ENCODE peak calls at places on chromosomes 16 and 17, in six cellular contexts. O, Z, T, P, G and V are unnamed samples.

GRCh38 chr17:48470388-48471034 is 40.5 kb upstream of the SKAP1 start:
- DNase-seq in G (no peak), T (peak), O (no peak), P (no peak), Z (no peak), V (no peak)

GRCh38 chr17:9575381-9576072 is at the start of gene STX8:
- DNase-seq in O (peak), P (peak), G (peak), T (peak), Z (peak), V (peak)

GRCh38 chr17:1561420-1562177 is 993 bp downstream of the PITPNA start:
- DNase-seq in Z (no peak), P (peak), G (peak), O (peak), T (peak), V (no peak)

GRCh38 chr17:36133629-36134259 is 30.1 kb downstream of the CCL4 start:
- DNase-seq in O (no peak), P (no peak), Z (no peak), T (peak), G (peak), V (no peak)

GRCh38 chr17:16943032-16943352 is 28.9 kb downstream of the TNFRSF13B start:
- DNase-seq in O (no peak), Z (peak), T (no peak), G (no peak), P (no peak), V (no peak)

GRCh38 chr17:51435641-51436091 is 175.3 kb downstream of the UTP18 start:
- DNase-seq in G (peak), P (peak), Z (no peak), T (peak), O (no peak), V (no peak)

GRCh38 chr16:21626659-21627277 is 25.6 kb downstream of the IGSF6 start:
- DNase-seq in O (no peak), T (peak), G (peak), Z (no peak), P (no peak), V (peak)

GRCh38 chr16:10121496-10121895 is 60.7 kb downstream of the GRIN2A start:
- DNase-seq in O (no peak), Z (no peak), G (peak), T (no peak), P (no peak), V (no peak)

GRCh38 chr17:44901323-44901965 is 2.2 kb upstream of the EFTUD2 start:
- DNase-seq in P (no peak), O (no peak), Z (peak), T (peak), G (peak), V (no peak)

GRCh38 chr17:45824475-45824874 is 20.2 kb upstream of the SPPL2C start:
- DNase-seq in P (no peak), Z (no peak), O (no peak), T (no peak), G (no peak), V (no peak)

GRCh38 chr17:80845863-80846671 is 145.6 kb upstream of the CHMP6 start:
- DNase-seq in O (no peak), Z (no peak), P (no peak), T (no peak), G (no peak), V (no peak)

GRCh38 chr17:17406225-17406624 is 70.6 kb upstream of the MED9 start:
- DNase-seq in O (no peak), G (no peak), P (no peak), T (no peak), Z (no peak), V (no peak)

GRCh38 chr16:68344252-68344651 is 33.4 kb downstream of the PRMT7 start:
- DNase-seq in P (no peak), Z (no peak), O (no peak), T (no peak), G (no peak), V (no peak)

GRCh38 chr17:47810200-47810821 is 11.3 kb downstream of the OSBPL7 start:
- DNase-seq in O (peak), P (no peak), T (peak), G (peak), Z (no peak), V (no peak)

GRCh38 chr17:71071041-71071440 is 901.7 kb downstream of the KCNJ2 start:
- DNase-seq in T (no peak), P (no peak), O (no peak), G (no peak), Z (no peak), V (no peak)

GRCh38 chr16:77132051-77132618 is 58.9 kb upstream of the MON1B start:
- DNase-seq in T (no peak), P (no peak), O (no peak), Z (no peak), G (no peak), V (no peak)

GRCh38 chr16:4298761-4299522 is 16.9 kb upstream of the GLIS2 start:
- DNase-seq in G (peak), O (peak), Z (no peak), P (no peak), T (peak), V (peak)

GRCh38 chr16:66357523-66357928 is 9.0 kb upstream of the CDH5 start:
- DNase-seq in G (peak), P (peak), Z (no peak), O (no peak), T (peak), V (no peak)

GRCh38 chr17:59845595-59846390 is 47.0 kb downstream of the TUBD1 start:
- DNase-seq in Z (no peak), T (peak), G (peak), P (no peak), O (no peak), V (no peak)

GRCh38 chr16:70553645-70554044 is 30.0 kb downstream of the SF3B3 start:
- DNase-seq in Z (no peak), P (no peak), G (peak), T (peak), O (no peak), V (no peak)

GRCh38 chr16:66378739-66379570 is 12.5 kb downstream of the CDH5 start:
- DNase-seq in P (no peak), G (no peak), O (no peak), Z (no peak), T (no peak), V (no peak)

GRCh38 chr16:22805326-22805725 is 8.6 kb upstream of the HS3ST2 start:
- DNase-seq in Z (no peak), O (no peak), P (no peak), T (no peak), G (no peak), V (no peak)

GRCh38 chr17:77735341-77736206 is 222.9 kb upstream of the TNRC6C start:
- DNase-seq in P (no peak), O (no peak), T (peak), G (no peak), Z (peak), V (peak)

GRCh38 chr16:3945751-3946603 is 65.5 kb upstream of the CREBBP start:
- DNase-seq in O (peak), G (peak), P (no peak), Z (peak), T (peak), V (no peak)

GRCh38 chr17:37718383-37719048 is 26.3 kb downstream of the HNF1B start:
- DNase-seq in O (no peak), T (no peak), Z (no peak), G (no peak), P (no peak), V (no peak)

GRCh38 chr17:5128905-5129535 is 13.2 kb downstream of the USP6 start:
- DNase-seq in Z (no peak), G (no peak), P (no peak), O (no peak), T (no peak), V (peak)

GRCh38 chr16:50538411-50539052 is 9.7 kb upstream of the NKD1 start:
- DNase-seq in P (no peak), G (peak), O (no peak), Z (peak), T (no peak), V (no peak)

GRCh38 chr17:75077490-75078096 is 10.2 kb upstream of the SLC16A5 start:
- DNase-seq in T (peak), P (peak), Z (no peak), O (peak), G (peak), V (no peak)

GRCh38 chr17:52666264-52666663 is 507.8 kb upstream of the CA10 start:
- DNase-seq in G (no peak), T (no peak), O (no peak), P (no peak), Z (no peak), V (no peak)

GRCh38 chr17:52660692-52661091 is 502.2 kb upstream of the CA10 start:
- DNase-seq in O (no peak), T (no peak), Z (no peak), P (no peak), G (no peak), V (no peak)
- TF ChIP-seq CTCF in O (no peak), T (no peak), Z (no peak), P (no peak), G (no peak), V (no peak)

GRCh38 chr17:43211480-43212402 is at the start of gene TMEM106A:
- DNase-seq in G (peak), Z (peak), P (peak), T (peak), O (peak), V (no peak)
- TF ChIP-seq CTCF in G (no peak), Z (no peak), P (no peak), T (peak), O (peak), V (peak)

DNA sequence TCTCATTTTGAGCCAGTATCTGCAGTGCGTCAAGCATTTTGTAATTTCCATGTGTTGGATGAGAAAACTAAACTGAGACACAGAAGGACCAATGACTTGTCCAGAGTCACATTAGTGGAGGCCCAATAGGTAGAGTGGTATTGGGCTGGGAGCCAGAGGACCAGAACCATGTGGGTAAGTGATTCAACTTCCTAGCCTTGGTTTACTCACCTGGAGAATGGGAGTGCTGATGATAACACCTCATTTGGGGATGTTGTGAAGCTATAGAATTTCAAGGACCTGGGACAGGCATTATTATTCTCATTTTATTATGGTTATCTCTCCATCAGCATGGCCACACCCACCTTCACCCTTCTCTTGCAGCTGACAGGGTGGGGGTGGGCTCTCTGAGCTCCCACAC is 8.1 kb downstream of the CPNE2 start:
- DNase-seq in P (no peak), Z (no peak), O (no peak), T (no peak), G (no peak), V (no peak)
- TF ChIP-seq CTCF in P (no peak), Z (no peak), O (no peak), T (no peak), G (no peak), V (no peak)

GRCh38 chr16:88552166-88552565 is 18.0 kb upstream of the ZC3H18 start:
- DNase-seq in G (no peak), T (no peak), Z (no peak), P (no peak), O (no peak), V (no peak)

GRCh38 chr16:88548985-88549384 is 21.2 kb upstream of the ZC3H18 start:
- DNase-seq in P (no peak), G (no peak), O (no peak), T (no peak), Z (no peak), V (no peak)

GRCh38 chr16:88552815-88553214 is 17.4 kb upstream of the ZC3H18 start:
- DNase-seq in O (no peak), P (no peak), Z (no peak), T (no peak), G (no peak), V (no peak)

GRCh38 chr16:88548131-88548874 is 21.9 kb upstream of the ZC3H18 start:
- DNase-seq in O (no peak), T (no peak), G (no peak), P (no peak), Z (no peak), V (no peak)

DNA sequence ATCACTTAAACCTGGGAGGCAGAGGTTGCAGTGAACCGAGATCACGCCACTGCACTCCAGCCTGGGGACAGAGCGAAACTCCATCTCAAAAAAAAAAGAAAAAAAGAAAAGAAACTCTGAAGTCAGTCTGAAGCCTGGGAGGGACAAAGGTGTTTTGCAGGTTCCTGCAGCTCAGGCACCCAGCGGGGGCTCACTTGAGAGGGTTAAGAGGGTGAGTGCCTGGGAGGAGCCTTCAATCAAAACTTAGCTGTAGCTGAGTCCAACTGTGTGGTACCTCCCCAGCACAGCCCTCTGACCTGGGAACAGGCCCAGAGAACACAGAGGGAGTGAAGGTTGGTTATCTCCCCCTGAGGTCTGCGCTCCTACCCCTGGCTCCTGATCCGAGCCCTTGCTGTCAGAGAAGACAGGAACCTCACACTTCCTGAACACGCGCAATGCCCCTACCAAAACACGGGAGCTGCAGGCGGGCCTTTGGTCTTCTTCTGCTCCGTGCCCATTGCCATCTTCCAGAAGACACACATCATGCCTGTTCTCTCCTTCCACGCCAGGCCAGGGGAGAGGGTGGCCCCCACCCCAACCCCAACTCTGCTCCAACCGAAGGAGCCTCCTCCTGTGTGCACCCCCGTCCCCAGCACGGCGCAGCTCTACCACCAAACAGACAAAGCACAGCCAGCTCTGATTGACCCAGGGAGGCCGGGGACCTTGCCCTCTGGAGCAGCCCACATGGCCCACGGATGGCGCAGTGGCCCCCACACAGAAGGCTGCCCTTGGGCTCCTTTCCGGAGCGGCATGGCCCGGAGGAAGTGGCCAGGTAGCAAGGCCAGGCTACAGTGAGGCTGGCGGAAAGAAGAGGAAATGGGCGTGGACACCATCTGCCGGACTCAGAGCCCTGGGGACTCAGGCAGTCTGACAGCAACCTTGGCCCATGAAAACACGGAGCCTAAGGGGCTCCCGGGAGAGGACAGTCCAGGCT is 20.2 kb upstream of the ZC3H18 start:
- DNase-seq in G (no peak), O (no peak), Z (no peak), P (no peak), T (no peak), V (no peak)
- TF ChIP-seq CTCF in G (no peak), O (no peak), Z (no peak), P (no peak), T (no peak), V (no peak)

GRCh38 chr16:2753523-2754020 is 1.1 kb downstream of the SRRM2 start:
- DNase-seq in P (no peak), G (no peak), O (no peak), T (peak), Z (no peak), V (no peak)
- TF ChIP-seq CTCF in P (no peak), G (no peak), O (no peak), T (no peak), Z (no peak), V (no peak)

DNA sequence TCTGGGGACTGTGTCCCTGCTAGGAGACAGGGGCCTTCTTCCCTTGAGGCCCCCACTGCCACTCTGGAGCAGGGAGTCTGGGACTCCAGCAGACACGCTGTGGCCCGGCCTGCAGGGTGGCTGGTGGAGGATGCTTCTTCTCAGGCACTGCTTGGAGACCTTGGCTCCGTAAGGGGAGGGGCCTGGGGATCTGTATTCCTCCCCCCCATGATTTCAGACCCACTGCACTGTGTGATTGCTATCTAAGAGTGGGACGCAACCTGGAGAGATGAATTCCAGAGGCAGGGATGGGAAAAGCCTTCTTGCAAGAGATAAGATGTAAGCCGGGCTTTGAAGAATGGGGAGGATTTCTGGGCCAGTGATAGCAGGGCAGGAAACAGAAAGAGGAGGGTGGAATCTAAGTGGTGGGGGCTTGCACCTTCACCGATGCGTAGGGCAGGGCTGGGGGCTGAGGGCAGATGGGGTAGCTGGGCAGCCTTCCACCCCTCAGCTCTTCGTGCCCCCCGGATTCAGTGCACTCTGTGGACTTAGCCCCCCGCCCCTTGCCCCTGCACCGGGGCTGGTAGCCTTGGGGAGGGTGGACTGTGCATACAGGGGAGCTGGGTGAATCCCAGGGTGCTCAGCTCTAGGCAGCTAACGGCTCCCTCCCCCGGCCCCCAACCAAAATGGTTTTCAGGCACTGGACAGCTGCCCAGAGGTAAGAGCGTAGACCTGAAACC is 5.2 kb upstream of the GSE1 start:
- DNase-seq in Z (no peak), T (no peak), G (no peak), O (no peak), P (no peak), V (no peak)
- TF ChIP-seq CTCF in Z (no peak), T (no peak), G (no peak), O (no peak), P (no peak), V (peak)

GRCh38 chr16:6047325-6047724 is 949.7 kb upstream of the EEF2KMT start:
- DNase-seq in Z (no peak), T (no peak), O (no peak), P (no peak), G (no peak), V (no peak)

DNA sequence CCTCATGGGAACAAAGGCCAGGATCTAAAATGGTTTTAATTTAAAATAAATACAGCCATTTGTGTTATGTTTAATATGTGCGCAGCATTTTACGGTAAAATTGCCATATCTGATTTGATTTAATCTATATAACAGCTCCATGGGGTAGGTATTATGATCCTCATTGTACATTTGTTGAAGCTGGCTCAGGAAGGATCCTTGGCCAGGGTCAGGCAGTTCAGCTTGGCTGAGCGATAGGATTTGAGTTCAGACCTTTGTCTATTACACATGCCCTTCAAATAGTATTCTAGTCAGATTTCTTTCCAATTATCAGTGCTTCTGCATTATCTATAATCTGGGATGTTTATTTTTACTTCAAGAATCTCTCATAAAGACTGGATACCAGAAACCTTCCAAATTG is 950.4 kb upstream of the EEF2KMT start:
- DNase-seq in T (no peak), O (no peak), Z (no peak), G (no peak), P (no peak), V (no peak)
- TF ChIP-seq CTCF in T (no peak), O (no peak), Z (no peak), G (no peak), P (no peak), V (no peak)

DNA sequence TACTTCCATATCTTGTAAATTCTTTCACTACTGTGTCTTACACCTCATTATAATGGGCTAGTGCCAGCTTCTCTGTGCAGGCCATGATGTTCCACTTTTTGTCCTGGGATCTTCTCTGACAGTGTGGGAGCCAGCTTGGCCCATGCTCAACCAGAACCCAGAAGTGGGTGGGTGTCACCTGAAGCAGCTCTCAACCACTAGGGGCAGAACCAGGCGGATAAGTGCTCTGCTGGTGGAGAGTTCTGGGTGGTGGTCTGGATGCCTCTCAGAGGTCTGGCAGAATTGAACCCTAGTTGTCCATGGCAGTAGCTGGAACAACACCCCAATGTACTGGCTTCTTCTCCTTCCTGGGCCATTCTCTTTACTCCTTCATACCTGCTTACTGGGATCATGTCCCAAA is 254.1 kb upstream of the N4BP1 start:
- DNase-seq in P (no peak), T (no peak), O (no peak), Z (no peak), G (no peak), V (no peak)
- TF ChIP-seq CTCF in P (no peak), T (no peak), O (no peak), Z (no peak), G (no peak), V (peak)

GRCh38 chr17:7589204-7589868 is 558 bp downstream of the SOX15 start:
- DNase-seq in O (peak), G (peak), Z (peak), T (peak), P (peak), V (no peak)

GRCh38 chr17:7588553-7589203 is 1.2 kb downstream of the SOX15 start:
- DNase-seq in P (peak), T (no peak), O (no peak), G (peak), Z (no peak), V (no peak)

GRCh38 chr17:7587831-7588230 is 2.1 kb downstream of the SOX15 start:
- DNase-seq in Z (no peak), O (no peak), G (peak), P (no peak), T (no peak), V (no peak)

GRCh38 chr17:7586673-7587419 is 3.0 kb downstream of the SOX15 start:
- DNase-seq in O (no peak), G (peak), T (no peak), Z (no peak), P (no peak), V (no peak)

DNA sequence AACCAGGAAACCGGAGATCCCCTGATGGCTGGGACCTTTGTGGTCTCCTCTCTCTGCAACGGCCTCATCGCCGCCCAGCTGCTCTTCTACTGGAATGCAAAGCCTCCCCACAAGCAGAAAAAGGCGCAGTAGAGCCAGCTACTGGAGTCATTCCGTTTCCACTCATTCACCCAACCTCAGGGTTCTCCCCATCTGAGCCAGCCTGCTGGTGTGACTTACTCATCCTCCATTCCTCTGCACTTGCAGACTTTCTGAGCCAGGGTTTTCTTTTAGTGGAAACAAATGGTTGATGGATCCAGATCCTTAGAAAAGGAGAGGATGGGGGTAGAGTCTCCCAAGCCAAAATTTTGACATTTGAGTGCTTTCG is 2.5 kb downstream of the SOX15 start:
- DNase-seq in T (peak), P (no peak), G (peak), Z (no peak), O (no peak), V (no peak)
- TF ChIP-seq CTCF in T (peak), P (no peak), G (peak), Z (no peak), O (no peak), V (no peak)